ENCODE peak calls at places on chromosomes 12 and 14, in nine cellular contexts. F, A, T, O, H, N, I, Y and C are unnamed samples.

GRCh38 chr14:57080691-57081090 is 188.0 kb downstream of the EXOC5 start:
- DNase-seq in F (no peak), A (no peak), T (no peak), O (no peak), H (no peak), N (no peak), I (no peak), Y (no peak), C (no peak)

GRCh38 chr12:95623554-95624170 is 72.4 kb upstream of the USP44 start:
- DNase-seq in F (peak; percentile 83), A (peak; percentile 76), T (peak; percentile 72), O (peak; percentile 89), H (peak; percentile 93), N (peak; percentile 79), I (peak; percentile 98), Y (peak; percentile 85), C (peak; percentile 90)

GRCh38 chr14:34718750-34719304 is 4.4 kb upstream of the CFL2 start:
- DNase-seq in F (no peak), A (no peak), T (no peak), O (no peak), H (peak; percentile 33), N (peak; percentile 40), I (no peak), Y (no peak), C (no peak)

GRCh38 chr14:48792376-48793024 is 793.7 kb downstream of the RPS29 start:
- DNase-seq in F (peak; percentile 19), A (no peak), T (no peak), O (peak; percentile 37), H (no peak), N (no peak), I (peak; percentile 63), Y (no peak), C (no peak)

GRCh38 chr12:29430699-29431044 is 49.7 kb upstream of the ERGIC2 start:
- DNase-seq in F (no peak), A (peak; percentile 62), T (no peak), O (no peak), H (no peak), N (no peak), I (no peak), Y (no peak), C (no peak)

GRCh38 chr14:72476657-72477499 is 417.0 kb downstream of the DPF3 start:
- DNase-seq in F (no peak), A (no peak), T (peak; percentile 32), O (no peak), H (no peak), N (peak; percentile 64), I (peak; percentile 76), Y (no peak), C (peak; percentile 87)

GRCh38 chr14:49687942-49688700 is at the start of gene POLE2:
- DNase-seq in F (peak; percentile 88), A (peak; percentile 78), T (peak; percentile 78), O (peak; percentile 90), H (peak; percentile 80), N (peak; percentile 58), I (peak; percentile 93), Y (peak; percentile 70), C (no peak)

GRCh38 chr14:64736271-64737131 is 32.3 kb downstream of the PLEKHG3 start:
- DNase-seq in F (no peak), A (peak; percentile 95), T (peak; percentile 76), O (peak; percentile 57), H (no peak), N (no peak), I (peak; percentile 70), Y (no peak), C (no peak)

GRCh38 chr12:102300824-102301461 is 103.3 kb upstream of the PMCH start:
- DNase-seq in F (no peak), A (peak; percentile 49), T (no peak), O (no peak), H (peak; percentile 79), N (peak; percentile 29), I (peak; percentile 75), Y (no peak), C (peak; percentile 16)

GRCh38 chr12:47078733-47079364 is 572 bp upstream of the PCED1B start:
- DNase-seq in F (no peak), A (peak; percentile 60), T (peak; percentile 45), O (peak; percentile 72), H (peak; percentile 35), N (no peak), I (peak; percentile 66), Y (peak; percentile 51), C (no peak)
- H3K4me3 ChIP-seq in F (peak overlapping the region; percentile 56), A (peak overlapping the region; percentile 88), T (peak overlapping the region; percentile 68), O (peak overlapping the region; percentile 73), H (peak overlapping the region; percentile 36), N (peak overlapping the region; percentile 90), I (peak overlapping the region; percentile 89), Y (peak overlapping the region; percentile 58), C (peak overlapping the region; percentile 63)

GRCh38 chr12:18556081-18556645 is 181.6 kb downstream of the PLCZ1 start:
- DNase-seq in F (no peak), A (no peak), T (no peak), O (no peak), H (no peak), N (no peak), I (no peak), Y (no peak), C (no peak)

GRCh38 chr12:18551703-18552102 is 186.1 kb downstream of the PLCZ1 start:
- DNase-seq in F (no peak), A (no peak), T (no peak), O (no peak), H (no peak), N (no peak), I (no peak), Y (no peak), C (no peak)

GRCh38 chr12:18549598-18549997 is 188.2 kb downstream of the PLCZ1 start:
- DNase-seq in F (no peak), A (no peak), T (no peak), O (no peak), H (no peak), N (no peak), I (peak; percentile 60), Y (no peak), C (no peak)

GRCh38 chr12:18552829-18553228 is 185.0 kb downstream of the PLCZ1 start:
- DNase-seq in F (no peak), A (no peak), T (no peak), O (no peak), H (no peak), N (no peak), I (no peak), Y (no peak), C (no peak)
- TF ChIP-seq CTCF in F (no peak), A (no peak), T (no peak), O (no peak), H (no peak), N (no peak), I (peak; percentile 54), Y (no peak), C (peak; percentile 10)

DNA sequence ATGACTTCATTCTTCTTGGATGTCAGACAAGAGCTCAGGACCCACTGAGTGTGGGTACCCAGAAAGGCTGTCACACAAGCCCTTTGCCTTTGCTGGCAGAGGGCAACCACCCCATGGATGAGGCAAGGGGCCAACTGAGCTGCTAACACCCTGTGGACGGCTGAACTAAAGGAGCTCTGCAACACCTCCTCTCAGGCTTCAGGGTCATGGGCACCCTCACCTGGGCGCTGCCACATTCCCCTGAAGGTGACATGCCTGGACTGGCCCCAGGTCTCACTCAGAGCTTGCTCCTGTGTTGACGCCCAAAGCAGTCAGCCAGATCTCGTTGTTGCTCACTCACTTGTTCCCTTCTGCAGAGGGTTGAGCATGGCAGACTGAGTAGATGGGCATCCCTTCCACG is 336.8 kb upstream of the TMEM132C start:
- DNase-seq in F (no peak), A (no peak), T (no peak), O (no peak), H (no peak), N (no peak), I (no peak), Y (no peak), C (no peak)
- H3K4me3 ChIP-seq in F (no peak overlapping the region), A (no peak overlapping the region), T (no peak overlapping the region), O (no peak overlapping the region), H (no peak overlapping the region), N (no peak overlapping the region), I (no peak overlapping the region), Y (no peak overlapping the region), C (no peak overlapping the region)

GRCh38 chr14:100033347-100034052 is 31.7 kb upstream of the EVL start:
- DNase-seq in F (no peak), A (no peak), T (no peak), O (no peak), H (no peak), N (no peak), I (no peak), Y (no peak), C (no peak)

GRCh38 chr14:100030441-100031153 is 34.6 kb upstream of the EVL start:
- DNase-seq in F (no peak), A (peak; percentile 32), T (no peak), O (no peak), H (peak; percentile 90), N (peak; percentile 88), I (no peak), Y (peak; percentile 43), C (peak; percentile 80)

GRCh38 chr14:100032749-100033148 is 32.5 kb upstream of the EVL start:
- DNase-seq in F (no peak), A (no peak), T (no peak), O (no peak), H (no peak), N (no peak), I (no peak), Y (no peak), C (no peak)

GRCh38 chr14:100028990-100029677 is 36.1 kb upstream of the EVL start:
- DNase-seq in F (no peak), A (no peak), T (no peak), O (no peak), H (no peak), N (no peak), I (no peak), Y (no peak), C (no peak)

DNA sequence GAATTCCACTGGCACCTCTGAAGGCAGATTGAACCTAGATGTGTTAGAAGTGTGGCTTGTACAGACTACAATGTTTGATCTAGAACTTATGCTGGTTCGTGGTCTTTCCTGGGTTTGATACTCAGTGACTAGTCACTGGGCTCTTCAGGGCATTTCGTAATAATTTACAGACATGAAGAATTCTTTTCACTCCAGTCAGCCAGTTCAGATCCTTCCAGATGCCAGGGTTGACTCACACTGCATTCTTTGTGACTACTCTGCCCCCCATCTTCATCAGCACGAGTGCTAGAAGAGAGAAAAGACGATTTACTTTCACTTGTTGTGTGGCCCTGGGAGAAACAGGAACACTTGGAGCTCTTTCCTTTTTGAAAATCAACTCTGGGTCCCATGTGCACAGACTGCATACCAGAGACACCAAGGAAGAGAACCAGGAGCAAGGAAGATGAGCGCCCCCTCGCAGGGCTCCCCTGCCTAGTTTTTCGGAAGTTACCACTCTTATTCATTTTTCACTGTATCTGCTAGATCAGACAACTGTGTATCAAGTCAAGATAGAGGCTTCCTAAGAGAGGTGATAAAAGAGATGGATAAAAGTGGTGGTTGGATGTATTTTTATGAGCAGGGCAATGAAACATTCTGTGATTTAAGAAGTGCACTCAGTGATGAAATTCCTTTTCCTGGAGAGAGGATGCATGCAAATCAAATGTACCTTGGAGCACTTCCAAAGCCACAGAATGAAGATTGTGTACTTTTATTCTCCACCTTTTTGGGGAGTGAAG is 33.5 kb upstream of the EVL start:
- DNase-seq in F (no peak), A (no peak), T (peak; percentile 24), O (no peak), H (peak; percentile 98), N (peak; percentile 97), I (no peak), Y (peak; percentile 82), C (peak; percentile 96)
- TF ChIP-seq CTCF in F (no peak), A (no peak), T (no peak), O (no peak), H (peak; percentile 22), N (no peak), I (no peak), Y (no peak), C (no peak)

GRCh38 chr12:106582264-106582591 is 576 bp upstream of the RFX4 start:
- DNase-seq in F (no peak), A (no peak), T (no peak), O (no peak), H (no peak), N (no peak), I (no peak), Y (no peak), C (no peak)
- H3K4me3 ChIP-seq in F (no peak overlapping the region), A (no peak overlapping the region), T (no peak overlapping the region), O (no peak overlapping the region), H (no peak overlapping the region), N (no peak overlapping the region), I (no peak overlapping the region), Y (no peak overlapping the region), C (no peak overlapping the region)